ENCODE peak calls at places on chromosomes 12 and 14, in five cellular contexts. E, B, R, V and M are unnamed samples.

GRCh38 chr14:68373847-68374582 is 418.9 kb downstream of the ZFP36L1 start:
- DNase-seq in B (no peak), E (no peak), V (no peak), R (no peak), M (no peak)

GRCh38 chr14:51701956-51702355 is 50.2 kb downstream of the FRMD6 start:
- DNase-seq in B (peak), V (no peak), E (no peak), R (peak), M (peak)

GRCh38 chr12:59429766-59430165 is 166.1 kb upstream of the SLC16A7 start:
- DNase-seq in B (peak), E (peak), V (no peak), R (no peak), M (peak)

GRCh38 chr12:92002673-92003382 is 142.8 kb downstream of the BTG1 start:
- DNase-seq in V (no peak), E (no peak), R (peak), B (no peak), M (peak)

GRCh38 chr12:93361159-93361919 is 16.4 kb upstream of the NUDT4 start:
- DNase-seq in R (no peak), B (peak), V (peak), E (no peak), M (no peak)

GRCh38 chr12:30965613-30965985 is 39.1 kb downstream of the TSPAN11 start:
- DNase-seq in E (no peak), R (peak), V (no peak), B (no peak), M (peak)

GRCh38 chr14:59055439-59056045 is 132.9 kb upstream of the DAAM1 start:
- DNase-seq in V (no peak), R (peak), E (peak), B (peak), M (peak)

GRCh38 chr12:51922762-51923505 is 15.6 kb downstream of the ACVRL1 start:
- DNase-seq in B (peak), R (no peak), E (no peak), V (no peak), M (peak)

GRCh38 chr12:14993117-14993516 is 20.3 kb downstream of the PDE6H start:
- DNase-seq in B (peak), R (no peak), V (no peak), E (peak), M (peak)

GRCh38 chr12:111247083-111247783 is 121.7 kb downstream of the PHETA1 start:
- DNase-seq in B (no peak), E (no peak), V (no peak), R (no peak), M (no peak)

GRCh38 chr12:111245701-111246476 is 123.0 kb downstream of the PHETA1 start:
- DNase-seq in E (no peak), R (no peak), B (no peak), V (no peak), M (no peak)

GRCh38 chr12:111242190-111242589 is 126.7 kb downstream of the PHETA1 start:
- DNase-seq in R (no peak), V (no peak), E (no peak), B (no peak), M (no peak)

GRCh38 chr12:111246477-111247011 is 122.4 kb downstream of the PHETA1 start:
- DNase-seq in E (no peak), R (no peak), V (no peak), B (no peak), M (no peak)

DNA sequence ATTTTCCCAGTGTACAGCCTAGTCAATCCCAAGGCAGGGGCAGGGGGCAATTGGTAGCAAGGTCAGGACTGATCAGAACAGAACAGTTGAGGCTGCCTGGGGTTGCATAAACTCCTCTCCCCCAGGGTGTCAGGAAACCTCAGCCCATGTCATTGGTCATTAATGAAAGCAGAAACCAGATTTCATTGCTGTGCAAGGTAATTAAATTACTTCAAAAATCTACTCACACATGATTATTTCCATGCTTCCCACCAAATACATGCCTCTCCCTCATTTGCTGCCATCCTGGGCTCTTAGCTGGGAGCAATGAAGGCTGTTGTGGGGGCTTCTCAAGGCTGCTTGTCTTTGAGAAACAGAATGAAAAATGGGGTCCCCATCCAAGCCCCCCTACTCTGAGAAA is 124.2 kb downstream of the PHETA1 start:
- DNase-seq in R (no peak), E (no peak), B (no peak), V (no peak), M (no peak)
- H3K4me3 ChIP-seq in R (no peak), E (no peak), B (no peak), V (no peak), M (no peak)

GRCh38 chr12:47397664-47398281 is 308.1 kb downstream of the RPAP3 start:
- DNase-seq in B (peak), R (peak), V (no peak), E (peak), M (peak)
- TF ChIP-seq CTCF in B (peak), R (peak), V (peak), E (peak), M (peak)

DNA sequence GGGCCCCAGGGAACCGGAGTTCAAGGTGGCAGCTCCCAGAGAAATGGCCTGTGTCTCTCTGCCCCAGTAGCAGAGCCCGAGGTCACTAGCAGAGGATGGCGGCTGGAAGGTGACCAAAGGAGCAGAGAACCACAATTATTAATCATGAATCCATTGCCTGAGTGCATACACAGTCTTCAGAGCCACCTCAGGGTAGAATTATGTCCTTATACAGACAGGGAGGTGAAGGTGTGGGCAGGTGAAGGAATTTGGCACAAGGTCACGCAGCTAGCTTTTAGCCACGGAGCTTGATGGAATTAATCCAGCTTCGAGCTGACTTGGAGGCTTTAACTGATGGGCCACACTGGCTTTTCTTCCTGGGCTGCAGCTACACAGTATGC is 93.2 kb downstream of the LRRC74A start:
- DNase-seq in V (no peak), B (no peak), E (no peak), R (no peak), M (no peak)
- H3K4me3 ChIP-seq in V (peak), B (no peak), E (no peak), R (peak), M (no peak)

DNA sequence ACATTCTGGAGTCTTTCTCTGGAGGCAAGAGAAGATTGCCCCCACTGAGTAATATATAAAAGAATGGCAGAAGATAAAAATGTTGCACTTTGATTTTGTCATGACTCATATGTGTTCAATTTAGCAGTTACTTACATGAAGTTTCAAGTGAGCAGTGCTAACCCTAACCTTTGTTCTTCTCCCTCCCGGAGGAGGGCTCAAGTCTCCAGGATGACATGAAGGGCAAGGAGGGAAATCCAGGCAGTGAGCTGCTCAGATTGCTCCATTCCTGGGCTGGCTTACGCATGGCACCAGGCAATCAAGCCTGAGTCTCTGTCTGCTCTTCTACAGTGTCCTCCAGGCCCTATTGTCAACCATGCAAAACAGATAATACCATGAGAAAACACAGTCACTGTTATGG is 322.3 kb downstream of the DUSP6 start:
- DNase-seq in R (no peak), E (no peak), V (no peak), B (peak), M (no peak)
- TF ChIP-seq CTCF in R (no peak), E (no peak), V (no peak), B (no peak), M (no peak)

GRCh38 chr12:26226119-26226518 is 30.7 kb downstream of the SSPN start:
- DNase-seq in E (no peak), B (no peak), R (no peak), V (no peak), M (no peak)

GRCh38 chr12:26224657-26225056 is 29.3 kb downstream of the SSPN start:
- DNase-seq in R (no peak), B (no peak), E (no peak), V (no peak), M (no peak)

GRCh38 chr12:26227376-26227775 is 32.0 kb downstream of the SSPN start:
- DNase-seq in V (no peak), E (no peak), R (no peak), B (no peak), M (no peak)

GRCh38 chr12:26229910-26230309 is 34.5 kb downstream of the SSPN start:
- DNase-seq in V (no peak), E (no peak), B (no peak), R (no peak), M (no peak)

GRCh38 chr12:26226629-26227375 is 31.4 kb downstream of the SSPN start:
- DNase-seq in V (peak), R (no peak), B (no peak), E (no peak), M (peak)
- H3K4me3 ChIP-seq in V (peak), R (peak), B (peak), E (peak), M (peak)